ENCODE peak calls at places on chromosomes 4 and X, in seven cellular contexts. O is GM12878, K is K562, Z is SK-N-SH, N is H1, E is HepG2, D is HCT116. R is an unnamed sample.

GRCh38 chr4:91598696-91599095 is 705.1 kb upstream of the GRID2 start:
- DNase-seq in O (no peak), K (no peak), Z (no peak), N (no peak), E (no peak), D (no peak), R (no peak)

GRCh38 chr4:1022739-1023066 is 11.3 kb downstream of the FGFRL1 start:
- DNase-seq in O (no peak), K (peak), Z (no peak), N (no peak), E (no peak), D (no peak), R (no peak)

GRCh38 chr4:149751174-149751573 is 64.5 kb downstream of the IQCM start:
- DNase-seq in O (no peak), K (no peak), Z (no peak), N (no peak), E (no peak), D (no peak), R (no peak)

GRCh38 chrX:110509778-110510510 is 151.3 kb downstream of the RTL9 start:
- DNase-seq in O (no peak), K (no peak), Z (no peak), N (no peak), E (no peak), D (no peak), R (no peak)

GRCh38 chr4:3791910-3792542 is 25.8 kb downstream of the ADRA2C start:
- DNase-seq in O (no peak), K (peak), Z (no peak), N (peak), E (peak), D (no peak), R (peak)

GRCh38 chrX:111652719-111653118 is 28.3 kb upstream of the ALG13 start:
- DNase-seq in O (no peak), K (no peak), Z (peak), N (no peak), E (no peak), D (no peak), R (no peak)

GRCh38 chr4:38889143-38889542 is 21.5 kb downstream of the FAM114A1 start:
- DNase-seq in O (peak), K (no peak), Z (no peak), N (no peak), E (peak), D (peak), R (no peak)

GRCh38 chrX:136170109-136170800 is 22.9 kb downstream of the FHL1 start:
- DNase-seq in O (no peak), K (no peak), Z (no peak), N (no peak), E (no peak), D (no peak), R (peak)

GRCh38 chrX:151821226-151821625 is 86.7 kb downstream of the CNGA2 start:
- DNase-seq in O (no peak), K (no peak), Z (no peak), N (no peak), E (no peak), D (no peak), R (no peak)

GRCh38 chr4:5019274-5019673 is at the start of gene CYTL1:
- DNase-seq in O (no peak), K (no peak), Z (peak), N (peak), E (no peak), D (no peak), R (no peak)

GRCh38 chrX:135345328-135345645 is 36.0 kb downstream of the ETDC start:
- DNase-seq in O (no peak), K (no peak), Z (peak), N (no peak), E (no peak), D (no peak), R (no peak)

GRCh38 chr4:144565558-144566195 is 80.3 kb upstream of the HHIP start:
- DNase-seq in O (no peak), K (no peak), Z (no peak), N (no peak), E (no peak), D (no peak), R (no peak)

GRCh38 chr4:40845136-40845910 is 95.6 kb downstream of the NSUN7 start:
- DNase-seq in O (no peak), K (no peak), Z (no peak), N (no peak), E (no peak), D (no peak), R (no peak)

GRCh38 chr4:99946346-99947189 is at the start of gene DNAJB14:
- DNase-seq in O (no peak), K (peak), Z (peak), N (peak), E (peak), D (peak), R (peak)

GRCh38 chrX:9339603-9340569 is 125.0 kb upstream of the TBL1X start:
- DNase-seq in O (no peak), K (no peak), Z (no peak), N (no peak), E (no peak), D (no peak), R (no peak)

GRCh38 chr4:17561195-17561909 is 15.6 kb upstream of the LAP3 start:
- DNase-seq in O (no peak), K (no peak), Z (peak), N (no peak), E (no peak), D (no peak), R (no peak)

GRCh38 chrX:13087322-13088154 is 43.1 kb upstream of the FAM9C start:
- DNase-seq in O (peak), K (no peak), Z (no peak), N (no peak), E (no peak), D (no peak), R (no peak)

GRCh38 chr4:96293806-96294205 is 453.9 kb downstream of the PDHA2 start:
- DNase-seq in O (no peak), K (no peak), Z (no peak), N (no peak), E (no peak), D (no peak), R (no peak)

GRCh38 chr4:77501851-77502250 is 103.8 kb upstream of the CXCL13 start:
- DNase-seq in O (no peak), K (no peak), Z (no peak), N (no peak), E (no peak), D (no peak), R (no peak)

GRCh38 chr4:173040200-173040599 is 128.4 kb upstream of the GALNT7 start:
- DNase-seq in O (no peak), K (no peak), Z (no peak), N (no peak), E (no peak), D (no peak), R (peak)

GRCh38 chrX:39822133-39822748 is 275.5 kb downstream of the BCOR start:
- DNase-seq in O (no peak), K (no peak), Z (no peak), N (no peak), E (no peak), D (no peak), R (no peak)

GRCh38 chrX:154057790-154058189 is 38.1 kb upstream of the IRAK1 start:
- DNase-seq in O (no peak), K (no peak), Z (no peak), N (no peak), E (peak), D (no peak), R (no peak)

GRCh38 chr4:37873383-37873782 is 17.5 kb upstream of the TBC1D1 start:
- DNase-seq in O (no peak), K (no peak), Z (no peak), N (no peak), E (peak), D (no peak), R (no peak)

GRCh38 chr4:58301384-58301783 is 1191.2 kb upstream of the IGFBP7 start:
- DNase-seq in O (no peak), K (no peak), Z (no peak), N (no peak), E (no peak), D (no peak), R (no peak)

GRCh38 chrX:71215335-71215912 is 7.6 kb upstream of the GJB1 start:
- DNase-seq in O (no peak), K (no peak), Z (no peak), N (no peak), E (no peak), D (no peak), R (no peak)

GRCh38 chr4:3520796-3521600 is 11.2 kb downstream of the LRPAP1 start:
- DNase-seq in O (no peak), K (no peak), Z (no peak), N (no peak), E (no peak), D (no peak), R (no peak)

GRCh38 chr4:122823476-122823875 is 3.2 kb upstream of the FGF2 start:
- DNase-seq in O (no peak), K (no peak), Z (no peak), N (no peak), E (no peak), D (no peak), R (no peak)

GRCh38 chrX:121013897-121014455 is 28.4 kb upstream of the CT47A1 start:
- DNase-seq in O (no peak), K (no peak), Z (no peak), N (no peak), E (peak), D (no peak), R (peak)

GRCh38 chrX:154032653-154033052 is 13.0 kb upstream of the IRAK1 start:
- DNase-seq in O (no peak), K (no peak), Z (no peak), N (no peak), E (no peak), D (no peak), R (no peak)

DNA sequence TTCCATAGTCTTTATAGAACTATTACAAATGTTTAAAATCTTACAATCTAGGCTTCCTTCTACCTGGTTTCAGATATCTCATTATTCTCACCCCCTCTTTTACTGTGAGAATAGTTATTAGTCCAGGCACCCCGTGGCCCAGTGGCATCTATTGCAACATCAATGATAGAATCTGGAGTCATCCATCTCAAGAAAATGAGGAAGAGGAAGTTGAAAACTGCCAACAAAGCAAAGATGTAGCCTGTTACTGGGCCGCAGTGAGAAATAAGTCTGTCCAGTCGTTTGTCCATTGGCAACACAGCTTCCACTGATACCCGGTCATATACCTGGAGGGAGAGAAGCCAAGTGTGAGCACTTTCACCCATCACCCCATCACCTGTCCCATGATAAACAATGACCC is 6.0 kb upstream of the ASB11 start:
- DNase-seq in O (no peak), K (no peak), Z (no peak), N (no peak), E (no peak), D (no peak), R (no peak)
- TF ChIP-seq JUND in O (no peak), K (no peak), Z (no peak), N (no peak), E (no peak), D (no peak), R (no peak)

GRCh38 chr4:148680884-148681283 is 238.7 kb upstream of the NR3C2 start:
- DNase-seq in O (no peak), K (no peak), Z (no peak), N (no peak), E (no peak), D (no peak), R (no peak)

GRCh38 chr4:148686449-148686848 is 244.2 kb upstream of the NR3C2 start:
- DNase-seq in O (no peak), K (no peak), Z (no peak), N (no peak), E (no peak), D (no peak), R (no peak)

GRCh38 chr4:148684638-148685037 is 242.4 kb upstream of the NR3C2 start:
- DNase-seq in O (no peak), K (no peak), Z (no peak), N (no peak), E (no peak), D (no peak), R (no peak)
- TF ChIP-seq JUND in O (no peak), K (no peak), Z (no peak), N (no peak), E (no peak), D (no peak), R (no peak)

DNA sequence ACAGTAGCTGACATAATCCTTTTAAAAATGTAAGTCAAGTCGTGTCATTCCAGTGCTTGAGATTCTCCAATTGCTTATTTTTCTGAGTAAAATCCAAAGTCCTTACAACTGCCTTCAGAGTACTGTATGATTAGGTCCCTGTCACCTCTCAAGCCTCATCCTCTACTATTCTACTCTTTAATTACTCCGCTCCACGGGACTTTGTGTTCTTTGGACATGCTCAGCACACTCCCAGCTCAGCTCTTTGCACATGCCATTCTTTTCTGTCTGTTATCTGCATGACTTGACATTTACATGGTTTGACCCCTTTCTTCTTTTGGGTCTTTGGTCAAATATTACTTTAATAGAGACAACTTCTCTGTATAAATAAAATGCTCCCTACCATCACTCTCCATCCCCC is 15.1 kb downstream of the FAM47E start:
- DNase-seq in O (no peak), K (no peak), Z (no peak), N (no peak), E (no peak), D (no peak), R (no peak)
- TF ChIP-seq JUND in O (no peak), K (no peak), Z (no peak), N (no peak), E (no peak), D (no peak), R (no peak)

DNA sequence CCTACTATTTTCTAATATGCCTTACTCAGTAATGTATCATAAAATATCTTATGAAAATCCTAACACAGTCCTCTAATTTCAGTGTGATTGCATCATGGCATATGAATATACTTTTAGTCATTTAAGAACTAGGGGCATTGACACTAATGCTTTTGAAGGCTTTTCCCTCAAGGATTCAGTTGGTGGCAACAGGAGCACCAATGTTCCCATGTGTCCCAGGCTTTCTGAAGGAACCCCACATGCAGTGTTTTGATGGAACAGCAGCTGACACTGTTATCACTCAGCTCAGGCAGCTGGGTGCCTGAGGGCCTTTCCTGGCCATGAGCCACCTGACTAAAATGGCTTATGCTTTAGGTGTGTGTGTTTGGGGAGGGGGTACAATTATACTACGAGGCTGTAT is 348.3 kb downstream of the ARHGAP24 start:
- DNase-seq in O (no peak), K (no peak), Z (peak), N (no peak), E (no peak), D (peak), R (no peak)
- TF ChIP-seq JUND in O (no peak), K (no peak), Z (no peak), N (no peak), E (no peak), D (no peak), R (no peak)

DNA sequence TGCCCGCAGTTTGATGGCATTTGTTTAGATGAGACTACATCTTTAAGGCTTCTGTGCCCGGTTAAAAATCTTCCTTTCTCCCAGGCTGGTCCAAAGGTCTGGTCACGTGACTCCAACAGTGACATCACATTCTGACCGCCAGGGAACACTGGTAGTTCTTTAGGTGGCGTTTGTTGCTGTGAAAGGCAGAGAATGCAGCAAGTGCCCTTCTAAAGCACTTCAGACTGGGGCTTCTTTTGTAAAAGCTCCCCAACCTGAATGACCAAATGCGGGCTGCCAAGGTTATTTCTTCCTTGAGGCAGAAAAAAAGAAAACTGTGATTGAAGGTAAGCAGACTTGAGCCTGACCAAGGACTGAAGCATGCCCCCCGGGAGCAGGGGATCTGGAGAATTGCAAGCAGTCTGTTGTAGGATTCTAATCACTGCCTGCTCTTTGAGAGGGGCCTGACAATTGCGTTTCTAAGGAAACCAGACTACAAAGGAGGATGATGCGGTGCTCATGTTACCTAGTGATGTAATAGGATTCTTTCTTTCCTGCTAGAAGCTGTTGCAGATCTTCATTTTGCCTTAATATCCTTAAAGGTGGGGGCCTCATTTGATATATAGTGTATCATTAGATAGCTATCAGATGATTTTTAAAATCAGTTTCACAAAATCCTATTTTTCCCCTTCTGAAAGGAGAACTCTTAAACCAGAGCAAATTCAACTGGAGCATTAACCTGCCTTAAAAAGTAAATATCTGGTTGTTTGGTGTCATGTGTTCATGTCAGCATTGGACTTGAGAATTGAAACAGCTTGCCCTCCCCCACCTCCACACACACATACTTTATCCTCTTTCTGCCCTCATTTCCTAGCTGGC is 133.1 kb downstream of the AKAP4 start:
- DNase-seq in O (no peak), K (no peak), Z (peak), N (peak), E (peak), D (no peak), R (no peak)
- TF ChIP-seq JUND in O (no peak), K (no peak), Z (no peak), N (no peak), E (no peak), D (no peak), R (no peak)

DNA sequence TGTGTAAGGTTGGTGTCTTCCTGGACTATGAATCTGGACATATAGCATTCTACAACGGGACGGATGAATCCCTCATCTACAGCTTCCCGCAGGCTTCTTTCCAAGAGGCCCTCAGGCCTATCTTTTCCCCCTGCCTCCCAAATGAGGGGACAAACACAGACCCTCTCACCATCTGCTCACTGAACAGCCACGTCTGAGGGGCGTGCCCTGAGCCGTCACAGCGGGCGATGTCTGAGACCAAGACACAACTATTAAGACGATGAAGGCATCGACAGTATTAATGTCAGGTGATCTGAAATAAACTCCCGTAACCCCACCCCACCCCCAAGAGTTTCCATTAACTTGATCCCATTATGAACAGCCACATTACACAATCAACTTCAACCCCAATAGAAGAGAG is 7.9 kb downstream of the TRIML1 start:
- DNase-seq in O (no peak), K (no peak), Z (no peak), N (no peak), E (no peak), D (no peak), R (no peak)
- TF ChIP-seq JUND in O (no peak), K (no peak), Z (no peak), N (no peak), E (no peak), D (no peak), R (no peak)

GRCh38 chr4:110518889-110519490 is 43.0 kb downstream of the ENPEP start:
- DNase-seq in O (no peak), K (peak), Z (peak), N (no peak), E (peak), D (no peak), R (peak)
- TF ChIP-seq JUND in O (no peak), K (no peak), Z (no peak), N (no peak), E (no peak), D (no peak), R (no peak)

DNA sequence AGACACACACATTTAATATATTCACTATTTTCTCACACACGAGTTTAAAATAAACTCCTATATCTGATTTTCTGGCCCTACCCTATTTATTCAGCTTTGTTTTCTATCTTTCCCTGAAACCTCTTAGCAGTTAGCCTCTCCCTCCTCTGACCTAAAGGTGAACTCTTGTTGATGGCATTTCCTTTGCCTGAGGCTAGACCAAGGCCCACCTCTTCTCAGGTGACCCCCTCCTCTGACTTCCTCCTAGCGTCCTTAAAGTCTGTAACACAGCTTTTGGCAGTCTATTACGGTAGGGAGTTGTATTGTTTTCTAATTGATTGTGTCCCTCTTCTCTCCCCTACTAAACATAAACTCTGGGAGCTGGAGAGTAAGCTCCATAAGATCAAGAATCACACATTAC is 1.7 kb upstream of the SRPX2 start:
- DNase-seq in O (no peak), K (no peak), Z (no peak), N (no peak), E (no peak), D (no peak), R (no peak)
- TF ChIP-seq JUND in O (no peak), K (no peak), Z (no peak), N (no peak), E (no peak), D (no peak), R (no peak)

GRCh38 chr4:158991534-158992155 is 111.2 kb upstream of the RAPGEF2 start:
- DNase-seq in O (no peak), K (no peak), Z (no peak), N (no peak), E (no peak), D (no peak), R (no peak)
- TF ChIP-seq JUND in O (no peak), K (no peak), Z (no peak), N (no peak), E (no peak), D (no peak), R (no peak)

DNA sequence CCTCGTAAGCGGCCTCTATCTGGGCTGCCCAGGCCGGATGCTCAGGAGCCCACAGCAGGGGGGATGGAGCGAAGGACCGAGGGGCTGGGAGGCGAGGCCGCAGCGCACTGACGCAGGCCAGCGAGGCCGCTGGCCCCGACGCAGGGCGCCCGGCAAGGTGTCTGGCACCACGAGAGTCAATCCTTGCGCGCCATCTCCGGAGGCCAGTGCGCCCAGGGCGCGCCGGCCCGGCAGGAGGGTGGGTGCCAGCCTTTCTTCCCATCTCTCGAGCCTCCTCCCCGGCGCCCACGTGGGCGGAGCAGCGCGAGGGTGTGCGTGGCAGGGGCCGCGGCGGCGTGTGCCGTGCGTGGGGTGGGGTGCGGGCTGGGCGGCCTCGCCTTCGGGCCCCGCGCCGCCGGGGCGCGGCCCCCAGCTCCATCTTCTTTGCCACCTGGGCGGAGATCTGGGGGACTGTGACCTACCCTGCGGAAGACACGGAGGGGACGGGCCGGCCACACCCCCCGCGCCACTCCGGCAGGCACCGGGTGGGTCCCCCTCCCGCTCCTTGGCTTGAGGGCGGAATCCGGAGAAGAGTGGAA is 916 bp downstream of the JAKMIP1 start:
- DNase-seq in O (no peak), K (no peak), Z (peak), N (peak), E (no peak), D (no peak), R (no peak)
- TF ChIP-seq JUND in O (no peak), K (no peak), Z (no peak), N (no peak), E (no peak), D (no peak), R (no peak)

R was measured in T47D.